ENCODE peak calls at places on chromosome 21, in five cellular contexts. U is sigmoid colon, J is H54, I is adrenal gland, F is uterus. D is an unnamed sample.

GRCh38 chr21:27813750-27814149 is 846.9 kb upstream of the ADAMTS5 start:
- DNase-seq in U (peak), J (no peak), I (no peak), F (no peak), D (no peak)

GRCh38 chr21:16563111-16563510 is 833.3 kb downstream of the USP25 start:
- DNase-seq in U (no peak), J (no peak), I (no peak), F (no peak), D (no peak)

GRCh38 chr21:16047857-16048256 is 318.1 kb downstream of the USP25 start:
- DNase-seq in U (no peak), J (no peak), I (no peak), F (no peak), D (no peak)

GRCh38 chr21:37800496-37801061 is 115.7 kb downstream of the KCNJ6 start:
- DNase-seq in U (no peak), J (no peak), I (no peak), F (no peak), D (no peak)

GRCh38 chr21:34606051-34606450 is 8.9 kb downstream of the RCAN1 start:
- DNase-seq in U (no peak), J (no peak), I (no peak), F (no peak), D (no peak)

GRCh38 chr21:27561116-27561515 is 594.2 kb upstream of the ADAMTS5 start:
- DNase-seq in U (no peak), J (no peak), I (no peak), F (no peak), D (peak)

GRCh38 chr21:39381009-39381408 is 32.1 kb upstream of the HMGN1 start:
- DNase-seq in U (no peak), J (no peak), I (no peak), F (no peak), D (no peak)

GRCh38 chr21:36554411-36555157 is 74.7 kb upstream of the CLDN14 start:
- DNase-seq in U (no peak), J (no peak), I (no peak), F (no peak), D (no peak)

GRCh38 chr21:29621525-29621924 is 318.3 kb downstream of the GRIK1 start:
- DNase-seq in U (no peak), J (no peak), I (no peak), F (no peak), D (no peak)

GRCh38 chr21:9839011-9839661 is 682.2 kb upstream of the TPTE start:
- DNase-seq in U (peak), J (no peak), I (no peak), F (no peak), D (peak)

GRCh38 chr21:28148400-28149064 is 844.1 kb downstream of the LTN1 start:
- DNase-seq in U (no peak), J (no peak), I (no peak), F (no peak), D (no peak)

GRCh38 chr21:35088235-35088865 is 39.2 kb upstream of the RUNX1 start:
- DNase-seq in U (no peak), J (no peak), I (no peak), F (no peak), D (no peak)

GRCh38 chr21:38136201-38136600 is 120.6 kb upstream of the KCNJ15 start:
- DNase-seq in U (no peak), J (no peak), I (no peak), F (no peak), D (no peak)

GRCh38 chr21:26529556-26529955 is 43.5 kb downstream of the CYYR1 start:
- DNase-seq in U (no peak), J (no peak), I (no peak), F (no peak), D (no peak)

GRCh38 chr21:28899744-28900143 is 92.9 kb downstream of the LTN1 start:
- DNase-seq in U (no peak), J (no peak), I (no peak), F (no peak), D (no peak)

GRCh38 chr21:38242036-38242435 is 14.8 kb upstream of the KCNJ15 start:
- DNase-seq in U (no peak), J (no peak), I (no peak), F (no peak), D (no peak)

GRCh38 chr21:26709090-26709489 is 136.0 kb upstream of the CYYR1 start:
- DNase-seq in U (no peak), J (no peak), I (no peak), F (no peak), D (no peak)

GRCh38 chr21:37711294-37711844 is 204.9 kb downstream of the KCNJ6 start:
- DNase-seq in U (no peak), J (no peak), I (no peak), F (no peak), D (no peak)

GRCh38 chr21:34668803-34669148 is at the start of gene CLIC6:
- DNase-seq in U (peak), J (no peak), I (no peak), F (no peak), D (peak)

GRCh38 chr21:28537371-28538079 is 455.2 kb downstream of the LTN1 start:
- DNase-seq in U (no peak), J (no peak), I (no peak), F (no peak), D (no peak)

GRCh38 chr21:39003982-39004775 is 179.1 kb downstream of the PSMG1 start:
- DNase-seq in U (no peak), J (no peak), I (no peak), F (no peak), D (no peak)

GRCh38 chr21:45255381-45256020 is 32.2 kb downstream of the POFUT2 start:
- DNase-seq in U (no peak), J (peak), I (no peak), F (no peak), D (no peak)
- TF ChIP-seq POLR2A in U (no peak), J (no peak), I (no peak), F (no peak), D (no peak)

DNA sequence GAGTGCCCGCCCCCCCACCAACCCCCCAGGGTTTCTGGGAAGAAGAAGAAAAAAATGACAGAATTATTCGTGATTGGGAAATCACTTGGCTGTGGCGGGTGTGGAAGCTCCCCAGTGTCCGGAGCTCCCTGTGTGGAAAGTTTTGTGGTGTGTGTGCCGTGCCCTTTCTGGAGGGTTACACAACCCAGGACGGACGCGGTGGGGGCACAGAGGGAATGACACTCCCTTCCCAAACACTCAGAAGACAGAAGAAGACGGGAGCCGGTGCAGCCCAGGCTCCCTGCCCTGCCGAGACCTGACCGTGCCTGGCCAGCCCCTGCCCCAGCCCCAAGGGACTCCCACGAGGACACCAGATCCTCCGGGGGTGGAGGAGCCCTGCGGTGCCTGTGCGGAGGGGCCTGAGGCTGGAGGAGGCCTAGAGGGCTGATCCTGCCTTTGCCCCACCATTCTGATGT is 33.0 kb upstream of the ADARB1 start:
- DNase-seq in U (peak), J (no peak), I (peak), F (peak), D (peak)
- TF ChIP-seq POLR2A in U (no peak), J (no peak), I (no peak), F (peak), D (no peak)

DNA sequence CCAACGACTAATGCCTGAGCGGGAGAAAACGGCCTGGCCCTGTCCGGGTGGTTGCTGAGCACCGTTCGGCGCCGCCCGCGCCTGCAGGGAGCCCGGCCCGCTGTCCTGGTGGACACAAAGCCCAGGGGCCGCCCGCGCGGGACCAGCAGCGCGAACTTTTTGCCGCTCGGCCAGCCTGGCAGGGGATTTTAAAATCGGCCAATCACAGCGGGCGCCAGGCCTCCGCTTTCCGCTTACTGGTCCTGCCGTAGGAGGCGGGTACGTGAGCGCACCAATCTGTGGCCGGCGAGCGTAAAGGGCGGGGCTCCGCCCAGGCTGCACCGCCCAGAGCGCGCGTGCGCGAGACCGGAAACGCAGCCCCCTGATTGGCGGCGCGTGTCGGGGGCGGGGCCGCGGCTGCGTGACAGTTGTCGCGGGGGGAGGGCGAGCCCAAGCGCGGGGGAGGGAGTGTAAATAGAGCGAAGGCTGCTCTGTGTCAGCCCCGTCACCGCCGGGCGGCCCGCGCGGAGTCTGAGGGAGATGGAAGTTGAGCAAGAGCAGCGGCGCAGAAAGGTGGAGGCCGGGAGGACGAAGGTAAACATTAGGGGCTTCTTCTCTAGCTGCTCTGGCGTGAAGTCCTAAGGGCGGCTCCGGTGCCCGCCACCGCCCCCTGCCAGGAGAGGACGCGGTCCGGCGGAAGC is at the start of the genes C21orf58 and PCNT:
- DNase-seq in U (peak), J (peak), I (peak), F (peak), D (peak)
- TF ChIP-seq POLR2A in U (no peak), J (peak), I (no peak), F (no peak), D (no peak)

DNA sequence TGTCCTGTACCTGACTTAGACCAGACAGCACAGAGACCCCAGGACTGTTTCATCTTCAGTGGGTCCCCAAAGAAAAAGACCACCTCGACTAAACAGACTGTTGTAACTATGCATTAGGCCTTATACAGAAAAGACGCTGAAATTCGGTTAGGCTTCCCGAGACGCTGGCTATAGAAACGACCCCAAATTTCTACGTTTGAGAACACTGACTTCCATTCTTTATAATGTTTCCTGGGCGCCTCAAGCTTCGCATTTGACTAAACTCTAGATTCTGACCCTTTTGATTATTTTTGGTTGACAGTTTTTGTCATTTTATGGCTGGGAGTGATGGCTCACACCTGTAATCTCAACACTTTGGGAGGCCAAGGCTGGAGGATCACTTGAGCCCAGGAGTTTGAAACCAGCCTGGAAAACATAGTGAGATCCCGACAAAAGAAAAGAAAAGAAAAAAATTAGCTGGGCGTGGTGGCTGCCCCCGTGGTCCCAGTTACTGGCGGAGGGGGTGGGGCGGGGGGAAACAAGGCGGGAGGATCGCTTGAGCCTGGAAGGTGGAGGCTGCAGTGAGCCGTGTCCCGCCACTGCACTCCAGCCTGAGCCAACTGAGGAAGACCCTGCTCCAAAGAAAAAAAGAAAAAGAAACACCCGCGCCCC is 861 bp upstream of the TRAPPC10 start:
- DNase-seq in U (no peak), J (no peak), I (no peak), F (peak), D (no peak)
- TF ChIP-seq POLR2A in U (no peak), J (no peak), I (no peak), F (no peak), D (no peak)

GRCh38 chr21:45074048-45074817 is at the start of gene ADARB1:
- DNase-seq in U (peak), J (peak), I (peak), F (peak), D (peak)
- TF ChIP-seq POLR2A in U (no peak), J (peak), I (peak), F (peak), D (no peak)

DNA sequence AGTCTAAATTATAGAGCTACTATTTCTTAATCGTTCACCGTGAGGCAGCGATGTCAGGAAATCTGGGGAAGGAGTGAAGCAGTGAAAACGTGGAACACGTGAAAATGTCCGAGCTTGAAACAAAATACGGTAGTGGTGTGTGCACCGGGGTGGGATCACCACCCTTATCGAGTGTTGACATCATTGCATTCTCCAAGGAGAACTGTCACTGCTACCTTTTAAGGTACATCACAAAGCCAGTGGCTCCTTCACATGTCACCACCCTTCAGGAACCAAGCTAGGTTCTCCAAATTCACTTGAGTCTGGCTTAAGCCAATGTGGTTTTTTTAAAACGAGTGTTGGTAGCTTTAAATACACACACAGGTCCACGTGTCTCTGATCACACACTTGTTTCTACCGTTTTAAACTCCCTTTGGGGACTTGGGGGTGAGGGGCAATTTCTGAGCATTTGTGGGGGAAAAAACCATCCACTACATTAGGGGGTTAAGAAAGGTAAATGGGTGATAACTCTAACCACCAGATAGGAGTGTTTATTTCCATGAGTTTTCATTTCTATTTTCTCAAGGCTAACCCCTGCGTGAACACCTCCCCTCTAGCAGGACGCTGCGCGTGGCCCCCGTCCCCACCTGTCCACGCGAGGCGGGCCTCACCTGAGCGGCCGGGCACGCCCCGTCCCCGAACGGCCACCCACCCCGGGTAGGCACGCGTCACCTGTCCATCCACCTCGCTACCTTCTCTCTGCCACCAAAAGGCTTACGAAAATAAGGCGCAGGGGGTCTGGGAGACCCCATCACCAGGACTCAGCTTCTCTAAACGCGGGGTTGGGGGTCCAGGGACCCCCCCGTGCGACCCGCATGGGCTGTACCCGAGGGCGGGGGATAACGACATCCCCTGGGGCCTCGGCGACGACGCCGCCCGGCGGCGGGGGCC is 978 bp downstream of the PRDM15 start:
- DNase-seq in U (no peak), J (peak), I (peak), F (peak), D (no peak)
- TF ChIP-seq POLR2A in U (no peak), J (no peak), I (peak), F (no peak), D (no peak)

DNA sequence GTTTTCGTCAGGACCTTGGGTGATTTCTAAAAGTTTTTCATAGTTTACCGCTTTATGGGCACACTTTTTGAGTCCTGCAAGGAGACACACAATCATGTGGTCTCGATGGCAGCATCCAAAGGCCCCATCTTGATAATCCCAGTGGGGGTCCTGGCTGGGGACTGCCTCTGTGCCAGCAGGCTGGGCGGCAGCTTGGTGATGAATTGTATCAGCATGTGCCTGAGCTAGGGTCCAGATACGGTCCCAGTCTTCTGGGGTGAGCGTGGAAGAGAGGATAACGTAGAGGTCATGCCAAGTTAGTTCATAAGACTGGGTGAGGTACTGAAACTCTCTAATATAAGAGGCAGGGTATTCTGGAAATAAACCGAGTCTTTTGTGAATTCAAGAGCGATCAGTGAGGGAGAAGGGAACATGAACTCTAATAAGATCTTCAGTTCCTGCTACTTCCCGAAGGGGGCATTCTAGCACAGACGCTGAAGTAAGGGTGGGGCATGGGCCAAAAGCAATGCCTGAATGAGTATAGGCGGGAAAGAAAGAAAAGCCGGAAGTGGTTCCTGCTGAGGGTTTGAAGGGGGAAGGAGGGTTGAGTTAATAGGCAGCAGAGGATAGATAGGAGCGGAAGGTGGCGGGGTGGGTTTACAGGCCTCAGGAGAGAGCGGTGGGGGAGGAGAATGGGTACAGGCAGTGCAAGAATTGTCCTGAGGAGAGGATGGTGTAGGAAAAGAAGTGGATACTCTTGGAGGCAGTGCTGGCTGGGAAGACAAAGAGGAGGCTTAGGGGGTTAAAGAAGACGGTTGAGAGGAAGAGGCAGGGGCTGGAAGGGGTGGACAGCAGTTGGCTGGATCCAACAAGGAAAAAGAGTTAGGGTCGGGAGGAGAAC is 1.6 kb downstream of the ERVH48-1 start:
- DNase-seq in U (peak), J (peak), I (peak), F (peak), D (peak)
- TF ChIP-seq POLR2A in U (no peak), J (peak), I (no peak), F (no peak), D (no peak)

GRCh38 chr21:32392880-32393676 is at the start of gene URB1:
- DNase-seq in U (peak), J (peak), I (peak), F (peak), D (peak)
- TF ChIP-seq POLR2A in U (peak), J (peak), I (peak), F (peak), D (no peak)

GRCh38 chr21:44812640-44813039 is 5.2 kb downstream of the SUMO3 start:
- DNase-seq in U (no peak), J (no peak), I (no peak), F (no peak), D (no peak)
- TF ChIP-seq POLR2A in U (no peak), J (no peak), I (no peak), F (no peak), D (no peak)

D was measured in lower leg skin.